ENCODE peak calls at places on chromosomes 2 and 18, in nine cellular contexts. G is mesothelial cell of epicardium, E is SK-N-SH, N is fibroblast of pulmonary artery, C is fibroblast of mammary gland, K is stomach, S is dorsolateral prefrontal cortex, I is A549, T is heart right ventricle. Z is an unnamed sample.

GRCh38 chr2:43331428-43331827 is 105.0 kb upstream of the ZFP36L2 start:
- DNase-seq in N (peak; percentile 78), E (peak; percentile 74), K (no peak), G (no peak), S (no peak), T (peak; percentile 66), I (no peak), C (no peak), Z (no peak)

GRCh38 chr2:197869030-197869429 is 64.6 kb downstream of the PLCL1 start:
- DNase-seq in N (no peak), C (no peak), E (no peak), T (no peak), S (no peak), K (no peak), G (no peak), I (no peak), Z (no peak)

GRCh38 chr2:170576296-170576695 is 138.8 kb upstream of the SP5 start:
- DNase-seq in I (no peak), G (no peak), C (no peak), S (no peak), N (no peak), E (no peak), T (no peak), K (no peak), Z (no peak)

GRCh38 chr2:239272626-239273025 is 128.2 kb downstream of the HDAC4 start:
- DNase-seq in T (no peak), K (no peak), G (no peak), I (no peak), C (no peak), S (no peak), E (no peak), N (no peak), Z (no peak)

GRCh38 chr2:5520352-5520996 is 171.7 kb upstream of the SOX11 start:
- DNase-seq in N (no peak), E (no peak), S (no peak), G (no peak), T (peak; percentile 66), I (no peak), K (no peak), C (no peak), Z (no peak)

GRCh38 chr2:128720440-128721022 is 401.9 kb upstream of the HS6ST1 start:
- DNase-seq in C (no peak), S (no peak), E (no peak), K (no peak), N (no peak), T (no peak), I (no peak), G (no peak), Z (no peak)

GRCh38 chr2:46326231-46326980 is 29.2 kb downstream of the EPAS1 start:
- DNase-seq in C (peak; percentile 65), I (no peak), K (no peak), E (no peak), G (no peak), S (no peak), T (no peak), N (peak; percentile 77), Z (no peak)

GRCh38 chr18:36189486-36189885 is 2.2 kb downstream of the MOCOS start:
- DNase-seq in C (no peak), E (no peak), T (no peak), I (no peak), G (no peak), K (no peak), S (no peak), N (no peak), Z (no peak)

GRCh38 chr2:95379616-95379925 is 22.9 kb upstream of the FAHD2A start:
- DNase-seq in I (peak; percentile 19), T (no peak), C (no peak), N (no peak), S (no peak), E (no peak), K (no peak), G (no peak), Z (no peak)
- TF ChIP-seq CTCF in I (no peak), T (peak; percentile 13), C (peak; percentile 26), N (peak; percentile 18), S (no peak), E (peak; percentile 42), K (no peak), G (no peak), Z (no peak)

DNA sequence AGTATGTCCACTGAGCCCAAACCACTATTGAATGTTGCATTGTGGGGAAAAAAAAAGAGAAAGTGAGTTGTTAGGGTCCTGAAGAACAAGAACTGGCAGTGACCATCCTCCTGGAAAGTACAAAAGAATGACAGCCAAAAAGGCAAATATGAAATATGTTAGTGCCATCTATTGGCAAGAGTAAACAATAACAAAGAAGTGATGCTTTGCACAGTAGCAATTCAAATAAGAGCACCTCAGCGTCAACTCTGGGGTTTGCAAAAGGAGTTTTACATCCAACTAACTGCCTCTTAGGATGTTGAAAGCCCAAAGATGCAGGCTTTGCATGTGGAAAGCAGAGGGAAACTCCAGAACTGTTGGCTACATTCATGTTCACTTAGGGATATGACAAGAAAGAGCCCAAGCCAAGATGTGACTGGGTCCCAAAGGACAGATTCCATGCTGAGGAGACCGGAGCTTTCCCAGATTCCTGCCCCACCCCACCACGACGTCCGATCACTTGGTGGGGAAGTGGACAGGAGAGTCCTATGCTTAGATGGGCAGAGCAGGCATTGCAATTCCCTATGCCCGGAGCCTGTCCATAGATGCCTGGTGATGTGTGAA is 15.6 kb downstream of the TRABD2A start:
- DNase-seq in I (peak; percentile 40), K (no peak), S (no peak), C (peak; percentile 55), G (no peak), N (peak; percentile 55), T (no peak), E (no peak), Z (no peak)
- TF ChIP-seq CTCF in I (peak; percentile 79), K (no peak), S (peak; percentile 43), C (no peak), G (no peak), N (peak; percentile 36), T (peak; percentile 52), E (peak; percentile 45), Z (peak; percentile 47)

GRCh38 chr2:73366060-73366459 is 19.6 kb upstream of the ALMS1 start:
- DNase-seq in C (no peak), S (no peak), T (no peak), E (no peak), G (no peak), K (no peak), N (no peak), I (no peak), Z (no peak)

GRCh38 chr2:73356097-73356496 is 29.5 kb upstream of the ALMS1 start:
- DNase-seq in K (no peak), T (no peak), G (no peak), S (no peak), N (no peak), I (no peak), C (no peak), E (no peak), Z (no peak)

DNA sequence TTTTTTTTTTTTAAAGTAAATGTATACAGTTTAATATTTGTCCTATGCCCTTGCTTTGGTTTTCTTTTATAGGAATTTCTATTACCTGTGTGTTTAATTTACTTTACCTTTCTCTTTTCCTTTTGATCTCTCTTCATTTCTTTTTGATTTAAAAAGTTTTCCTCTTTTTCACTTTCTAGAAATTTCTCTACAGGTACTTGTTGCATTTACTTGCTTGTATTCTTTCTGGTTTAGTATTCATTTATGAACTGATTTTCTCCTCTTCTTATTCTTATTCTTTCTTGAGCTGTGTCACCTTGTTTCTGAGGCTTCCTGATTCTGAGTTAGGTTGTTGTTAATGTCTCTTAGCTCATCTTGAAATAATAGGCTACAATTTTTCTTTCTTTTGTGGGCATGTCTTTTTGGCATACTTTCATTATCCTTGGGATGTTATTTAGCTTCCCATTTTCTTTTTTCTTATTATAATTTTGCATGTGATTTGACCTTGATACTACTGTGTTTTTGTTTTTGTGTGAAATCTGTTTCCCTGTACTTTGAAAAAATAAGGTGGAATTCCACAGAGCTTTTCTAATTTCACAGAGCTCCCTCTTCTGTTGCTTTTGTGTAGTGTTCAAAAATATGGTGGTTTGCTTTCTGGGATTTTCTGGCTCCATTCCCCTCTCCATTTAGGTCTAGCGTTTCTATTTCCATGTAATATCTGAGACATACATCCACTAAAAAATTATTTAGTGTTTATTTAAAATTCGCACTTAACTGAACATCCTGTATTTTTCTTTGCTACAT is 25.5 kb upstream of the ALMS1 start:
- DNase-seq in T (no peak), I (peak; percentile 23), N (peak; percentile 12), G (no peak), K (no peak), E (peak; percentile 32), S (no peak), C (peak; percentile 8), Z (no peak)
- TF ChIP-seq CTCF in T (peak; percentile 31), I (peak; percentile 48), N (peak; percentile 53), G (peak; percentile 27), K (no peak), E (peak; percentile 57), S (peak; percentile 42), C (peak; percentile 46), Z (peak; percentile 18)

DNA sequence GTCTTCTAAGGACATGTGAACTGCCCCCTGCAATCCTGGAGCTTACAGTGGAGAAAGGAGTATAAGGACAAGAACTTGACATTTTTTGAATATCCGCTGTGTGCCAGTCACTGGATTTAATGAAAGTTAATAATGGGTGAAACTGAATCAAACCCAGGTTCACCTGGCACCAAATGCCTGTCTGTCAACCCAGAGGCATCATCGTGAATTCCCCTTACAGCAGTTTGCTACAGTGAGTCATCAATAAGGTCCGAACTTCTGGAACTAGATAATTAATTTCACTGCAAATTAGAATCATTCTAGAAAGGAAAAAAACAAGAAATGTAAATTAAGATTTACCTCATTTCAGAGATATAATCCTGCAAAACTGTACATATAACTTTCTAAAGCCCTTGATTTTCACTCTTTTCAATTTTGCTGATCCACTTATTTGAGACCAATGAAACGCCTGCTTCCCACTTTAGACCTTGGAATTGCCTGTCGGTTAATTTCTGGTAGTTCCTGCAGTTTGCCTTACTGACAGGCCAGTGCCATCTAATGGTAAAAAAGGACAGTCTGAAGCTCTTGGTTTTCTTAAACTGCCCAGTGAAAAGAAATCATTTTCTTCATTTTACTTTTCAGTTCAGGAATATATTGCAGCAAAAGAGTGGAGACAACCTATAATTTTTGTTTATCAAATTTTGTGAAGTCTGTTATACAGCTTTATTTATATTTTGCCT is 8.2 kb downstream of the DSG2 start:
- DNase-seq in K (no peak), I (peak; percentile 21), S (no peak), C (peak; percentile 52), T (no peak), N (peak; percentile 66), E (no peak), G (no peak), Z (no peak)
- TF ChIP-seq CTCF in K (no peak), I (peak; percentile 48), S (no peak), C (peak; percentile 43), T (peak; percentile 40), N (peak; percentile 50), E (peak; percentile 59), G (no peak), Z (peak; percentile 2)

GRCh38 chr2:173400760-173401159 is 46.1 kb downstream of the CDCA7 start:
- DNase-seq in K (no peak), I (no peak), S (no peak), T (no peak), E (peak; percentile 34), N (peak; percentile 11), G (no peak), C (peak; percentile 16), Z (no peak)
- TF ChIP-seq CTCF in K (no peak), I (peak; percentile 26), S (no peak), T (peak; percentile 31), E (peak; percentile 43), N (peak; percentile 32), G (no peak), C (peak; percentile 42), Z (peak; percentile 41)